ENCODE peak calls at places on chromosomes 12 and 14, in six cellular contexts. P, E, A, V, D and K are unnamed samples.

GRCh38 chr12:9750276-9751203 is 10.2 kb downstream of the CD69 start:
- DNase-seq in P (no peak), E (peak; percentile 18), A (no peak), V (peak; percentile 46), D (no peak), K (peak; percentile 45)

GRCh38 chr14:34971801-34972200 is 11.0 kb upstream of the SRP54 start:
- DNase-seq in P (no peak), E (no peak), A (no peak), V (no peak), D (no peak), K (no peak)

GRCh38 chr12:5915511-5915910 is 29.5 kb downstream of the ANO2 start:
- DNase-seq in P (no peak), E (no peak), A (no peak), V (no peak), D (no peak), K (no peak)

GRCh38 chr14:75283884-75284563 is 5.4 kb downstream of the FOS start:
- DNase-seq in P (no peak), E (no peak), A (no peak), V (no peak), D (no peak), K (no peak)

GRCh38 chr12:101474711-101475386 is at the start of gene SPIC:
- DNase-seq in P (no peak), E (no peak), A (no peak), V (no peak), D (no peak), K (no peak)

GRCh38 chr14:30214456-30215090 is 286.9 kb upstream of the PRKD1 start:
- DNase-seq in P (no peak), E (no peak), A (no peak), V (peak; percentile 8), D (no peak), K (no peak)

GRCh38 chr12:31204995-31205582 is 120.9 kb downstream of the SINHCAF start:
- DNase-seq in P (no peak), E (no peak), A (no peak), V (no peak), D (no peak), K (no peak)

GRCh38 chr14:53509845-53510244 is 356.7 kb upstream of the DDHD1 start:
- DNase-seq in P (peak; percentile 18), E (peak; percentile 21), A (no peak), V (no peak), D (no peak), K (no peak)

GRCh38 chr12:12645485-12645884 is 33.8 kb downstream of the CREBL2 start:
- DNase-seq in P (no peak), E (no peak), A (no peak), V (peak; percentile 16), D (no peak), K (no peak)

GRCh38 chr12:49885663-49886461 is 17.8 kb downstream of the FAIM2 start:
- DNase-seq in P (no peak), E (no peak), A (no peak), V (no peak), D (no peak), K (no peak)

GRCh38 chr12:24069532-24070395 is 120.3 kb upstream of the SOX5 start:
- DNase-seq in P (no peak), E (no peak), A (no peak), V (no peak), D (no peak), K (no peak)

GRCh38 chr14:23095196-23096108 is at the start of gene C14orf119:
- DNase-seq in P (peak; percentile 100), E (peak; percentile 100), A (peak; percentile 90), V (peak; percentile 99), D (peak; percentile 88), K (peak; percentile 72)
- TF ChIP-seq POLR2A in P (peak; percentile 70), E (peak; percentile 56), A (peak; percentile 55), V (peak; percentile 67), D (peak; percentile 80), K (peak; percentile 56)

DNA sequence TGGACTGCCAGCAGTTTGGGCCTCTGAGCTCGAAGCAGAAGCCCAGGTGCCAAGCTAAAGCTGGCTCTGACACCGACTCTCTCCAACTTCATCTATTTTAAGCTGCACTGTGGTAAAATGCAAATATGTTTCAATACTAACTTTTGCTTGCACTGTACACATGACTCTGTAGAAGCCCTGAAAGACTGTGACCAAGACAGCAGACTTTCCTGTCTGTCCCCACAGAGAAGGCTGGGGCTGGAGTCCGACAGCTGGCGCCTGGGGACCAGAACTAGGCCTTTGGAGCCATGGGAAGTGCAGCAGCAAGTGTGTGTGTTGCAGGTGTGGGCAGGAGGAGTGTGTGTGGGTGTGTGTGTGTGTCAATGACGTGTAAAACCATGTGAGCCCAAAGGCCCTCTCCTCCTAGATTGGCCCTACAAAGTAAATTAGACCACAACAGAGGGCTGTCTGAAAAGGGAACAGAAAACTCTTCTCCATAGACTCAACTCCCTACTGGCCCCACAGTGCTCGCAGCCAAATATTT is 16.4 kb upstream of the RAB35 start:
- DNase-seq in P (no peak), E (no peak), A (peak; percentile 68), V (no peak), D (peak; percentile 60), K (no peak)
- TF ChIP-seq POLR2A in P (no peak), E (no peak), A (peak; percentile 54), V (no peak), D (no peak), K (no peak)

GRCh38 chr12:93335603-93336162 is 42.0 kb upstream of the NUDT4 start:
- DNase-seq in P (no peak), E (no peak), A (no peak), V (no peak), D (no peak), K (no peak)
- TF ChIP-seq POLR2A in P (no peak), E (no peak), A (no peak), V (no peak), D (no peak), K (no peak)

GRCh38 chr14:63524537-63525155 is 18.5 kb downstream of the PPP2R5E start:
- DNase-seq in P (no peak), E (no peak), A (peak; percentile 23), V (no peak), D (no peak), K (no peak)
- TF ChIP-seq POLR2A in P (no peak), E (no peak), A (no peak), V (no peak), D (no peak), K (no peak)

GRCh38 chr14:57268161-57269067 is at the start of the genes AP5M1 and EXOC5:
- DNase-seq in P (peak; percentile 81), E (peak; percentile 86), A (peak; percentile 64), V (peak; percentile 86), D (peak; percentile 54), K (peak; percentile 40)
- TF ChIP-seq POLR2A in P (peak; percentile 52), E (peak; percentile 69), A (peak; percentile 76), V (peak; percentile 56), D (peak; percentile 69), K (peak; percentile 53)

GRCh38 chr12:627285-627684 is 36.0 kb downstream of the NINJ2 start:
- DNase-seq in P (no peak), E (no peak), A (no peak), V (no peak), D (no peak), K (no peak)

GRCh38 chr12:632102-632696 is 31.0 kb downstream of the NINJ2 start:
- DNase-seq in P (no peak), E (peak; percentile 73), A (no peak), V (no peak), D (no peak), K (peak; percentile 80)

GRCh38 chr12:633731-634130 is 29.5 kb downstream of the NINJ2 start:
- DNase-seq in P (no peak), E (no peak), A (no peak), V (no peak), D (no peak), K (no peak)

GRCh38 chr12:627863-628805 is 35.1 kb downstream of the NINJ2 start:
- DNase-seq in P (no peak), E (peak; percentile 87), A (no peak), V (no peak), D (no peak), K (no peak)

GRCh38 chr12:630656-631632 is 32.3 kb downstream of the NINJ2 start:
- DNase-seq in P (no peak), E (no peak), A (peak; percentile 87), V (no peak), D (peak; percentile 79), K (no peak)
- TF ChIP-seq POLR2A in P (peak; percentile 17), E (peak; percentile 43), A (peak; percentile 96), V (no peak), D (peak; percentile 91), K (no peak)

GRCh38 chr14:23299986-23300686 is 2.5 kb downstream of the PPP1R3E start:
- DNase-seq in P (no peak), E (no peak), A (no peak), V (no peak), D (no peak), K (no peak)

GRCh38 chr14:23301288-23301968 is 1.2 kb downstream of the PPP1R3E start:
- DNase-seq in P (peak; percentile 95), E (peak; percentile 97), A (peak; percentile 96), V (peak; percentile 95), D (peak; percentile 96), K (peak; percentile 82)

GRCh38 chr14:23300687-23301223 is 1.9 kb downstream of the PPP1R3E start:
- DNase-seq in P (no peak), E (peak; percentile 70), A (no peak), V (no peak), D (no peak), K (peak; percentile 26)

GRCh38 chr14:23302290-23303225 is at the start of gene PPP1R3E:
- DNase-seq in P (peak; percentile 60), E (peak; percentile 50), A (peak; percentile 64), V (no peak), D (peak; percentile 51), K (peak; percentile 30)

DNA sequence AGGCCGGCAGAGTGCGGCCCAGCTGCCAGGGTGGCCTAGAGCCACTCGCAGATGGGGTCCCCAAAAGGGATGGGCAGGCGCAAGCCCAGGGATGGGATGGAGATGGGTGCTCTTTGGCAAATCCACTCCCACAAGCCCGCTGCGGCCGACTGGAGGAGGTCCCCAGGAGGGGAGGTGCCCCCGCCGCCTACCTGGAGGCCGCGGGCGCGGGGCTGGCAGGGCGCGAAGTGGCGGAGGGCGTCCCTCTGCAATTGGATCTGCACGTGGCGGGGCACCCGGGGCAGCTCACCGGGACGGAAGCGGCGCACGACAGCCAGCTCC is 730 bp downstream of the PPP1R3E start:
- DNase-seq in P (no peak), E (no peak), A (no peak), V (no peak), D (no peak), K (no peak)
- TF ChIP-seq POLR2A in P (peak; percentile 92), E (peak; percentile 94), A (peak; percentile 82), V (peak; percentile 46), D (peak; percentile 56), K (peak; percentile 60)